ENCODE peak calls at places on chromosomes 5 and 9, in five cellular contexts. L is A549, E is transverse colon, H is adrenal gland, D is IMR-90. U is an unnamed sample.

GRCh38 chr5:124678992-124679519 is 67.4 kb downstream of the ZNF608 start:
- DNase-seq in L (no peak), E (no peak), H (no peak), D (no peak), U (no peak)

GRCh38 chr5:159286420-159287035 is 23.4 kb downstream of the UBLCP1 start:
- DNase-seq in L (peak), E (no peak), H (no peak), D (peak), U (no peak)

GRCh38 chr9:35835766-35836165 is 6.7 kb downstream of the TMEM8B start:
- DNase-seq in L (no peak), E (no peak), H (no peak), D (no peak), U (no peak)

GRCh38 chr9:94921072-94921471 is 194.6 kb downstream of the AOPEP start:
- DNase-seq in L (peak), E (no peak), H (peak), D (peak), U (no peak)

GRCh38 chr5:174606646-174607045 is 117.7 kb upstream of the MSX2 start:
- DNase-seq in L (no peak), E (no peak), H (no peak), D (no peak), U (no peak)

GRCh38 chr9:71885467-71885866 is 25.5 kb downstream of the ABHD17B start:
- DNase-seq in L (no peak), E (no peak), H (no peak), D (no peak), U (no peak)

GRCh38 chr5:75335952-75336624 is 932 bp upstream of the HMGCR start:
- DNase-seq in L (peak), E (peak), H (peak), D (peak), U (no peak)

GRCh38 chr5:644509-644908 is 32.4 kb downstream of the CEP72 start:
- DNase-seq in L (no peak), E (no peak), H (no peak), D (no peak), U (peak)

GRCh38 chr9:133200631-133201030 is 8.4 kb downstream of the OBP2B start:
- DNase-seq in L (no peak), E (no peak), H (peak), D (no peak), U (peak)

GRCh38 chr9:15244001-15244441 is 63.0 kb downstream of the TTC39B start:
- DNase-seq in L (no peak), E (no peak), H (no peak), D (peak), U (no peak)

GRCh38 chr5:156411-157072 is 34.8 kb upstream of the LRRC14B start:
- DNase-seq in L (no peak), E (no peak), H (peak), D (no peak), U (peak)

GRCh38 chr5:154771383-154771901 is 16.3 kb downstream of the LARP1 start:
- DNase-seq in L (no peak), E (no peak), H (peak), D (peak), U (no peak)

GRCh38 chr5:84831701-84832100 is 447.0 kb upstream of the EDIL3 start:
- DNase-seq in L (no peak), E (no peak), H (no peak), D (no peak), U (no peak)

GRCh38 chr9:96476591-96476990 is 26.6 kb downstream of the HABP4 start:
- DNase-seq in L (no peak), E (no peak), H (no peak), D (peak), U (no peak)

GRCh38 chr5:7146886-7147285 is 249.1 kb upstream of the ADCY2 start:
- DNase-seq in L (no peak), E (peak), H (no peak), D (no peak), U (no peak)

GRCh38 chr9:120787906-120788305 is 5.3 kb downstream of the FBXW2 start:
- DNase-seq in L (no peak), E (no peak), H (no peak), D (no peak), U (no peak)

GRCh38 chr9:6805532-6805931 is 47.8 kb downstream of the KDM4C start:
- DNase-seq in L (peak), E (no peak), H (peak), D (peak), U (no peak)

GRCh38 chr9:1619915-1620705 is 395.0 kb upstream of the SMARCA2 start:
- DNase-seq in L (peak), E (no peak), H (no peak), D (no peak), U (no peak)

GRCh38 chr5:77390795-77391194 is 101.3 kb downstream of the WDR41 start:
- DNase-seq in L (no peak), E (no peak), H (no peak), D (peak), U (no peak)

GRCh38 chr9:92969516-92970466 is 22.5 kb downstream of the FGD3 start:
- DNase-seq in L (no peak), E (no peak), H (peak), D (no peak), U (peak)

GRCh38 chr5:5116953-5117352 is 23.2 kb upstream of the ADAMTS16 start:
- DNase-seq in L (no peak), E (no peak), H (no peak), D (no peak), U (no peak)

GRCh38 chr5:14337603-14338002 is 194.5 kb downstream of the TRIO start:
- DNase-seq in L (no peak), E (no peak), H (no peak), D (no peak), U (no peak)

GRCh38 chr9:117290809-117291208 is 124.0 kb downstream of the ASTN2 start:
- DNase-seq in L (no peak), E (no peak), H (no peak), D (peak), U (no peak)

GRCh38 chr5:13746026-13746425 is 198.5 kb downstream of the DNAH5 start:
- DNase-seq in L (no peak), E (no peak), H (no peak), D (peak), U (no peak)

GRCh38 chr9:110828148-110828730 is 159.6 kb downstream of the MUSK start:
- DNase-seq in L (no peak), E (no peak), H (no peak), D (peak), U (no peak)

GRCh38 chr5:51018423-51018822 is 352.0 kb downstream of the PARP8 start:
- DNase-seq in L (no peak), E (no peak), H (no peak), D (no peak), U (no peak)

GRCh38 chr5:36403601-36404311 is 102.1 kb upstream of the RANBP3L start:
- DNase-seq in L (no peak), E (no peak), H (peak), D (peak), U (no peak)

GRCh38 chr9:133703571-133704399 is 34.4 kb downstream of the SARDH start:
- DNase-seq in L (no peak), E (no peak), H (no peak), D (no peak), U (peak)

GRCh38 chr5:54883374-54884194 is 101.8 kb downstream of the ESM1 start:
- DNase-seq in L (no peak), E (peak), H (no peak), D (peak), U (peak)

GRCh38 chr9:93122721-93123221 is 11.3 kb downstream of the NINJ1 start:
- DNase-seq in L (no peak), E (peak), H (peak), D (no peak), U (peak)

GRCh38 chr9:75892168-75892901 is 1.9 kb downstream of the PCSK5 start:
- DNase-seq in L (peak), E (peak), H (no peak), D (no peak), U (no peak)

GRCh38 chr5:91641730-91642350 is 258.7 kb upstream of the ARRDC3 start:
- DNase-seq in L (peak), E (no peak), H (no peak), D (peak), U (no peak)

GRCh38 chr5:109645591-109646236 is 44.0 kb upstream of the MAN2A1 start:
- DNase-seq in L (no peak), E (no peak), H (no peak), D (no peak), U (no peak)

GRCh38 chr5:1001406-1002270 is 7.0 kb upstream of the NKD2 start:
- DNase-seq in L (no peak), E (no peak), H (peak), D (no peak), U (peak)

GRCh38 chr5:159061186-159061796 is 38.4 kb downstream of the EBF1 start:
- DNase-seq in L (no peak), E (no peak), H (peak), D (peak), U (no peak)

GRCh38 chr5:160479220-160479619 is 57.6 kb downstream of the PTTG1 start:
- DNase-seq in L (no peak), E (no peak), H (no peak), D (no peak), U (no peak)
- TF ChIP-seq POLR2A in L (no peak), E (no peak), H (no peak), D (no peak), U (no peak)

DNA sequence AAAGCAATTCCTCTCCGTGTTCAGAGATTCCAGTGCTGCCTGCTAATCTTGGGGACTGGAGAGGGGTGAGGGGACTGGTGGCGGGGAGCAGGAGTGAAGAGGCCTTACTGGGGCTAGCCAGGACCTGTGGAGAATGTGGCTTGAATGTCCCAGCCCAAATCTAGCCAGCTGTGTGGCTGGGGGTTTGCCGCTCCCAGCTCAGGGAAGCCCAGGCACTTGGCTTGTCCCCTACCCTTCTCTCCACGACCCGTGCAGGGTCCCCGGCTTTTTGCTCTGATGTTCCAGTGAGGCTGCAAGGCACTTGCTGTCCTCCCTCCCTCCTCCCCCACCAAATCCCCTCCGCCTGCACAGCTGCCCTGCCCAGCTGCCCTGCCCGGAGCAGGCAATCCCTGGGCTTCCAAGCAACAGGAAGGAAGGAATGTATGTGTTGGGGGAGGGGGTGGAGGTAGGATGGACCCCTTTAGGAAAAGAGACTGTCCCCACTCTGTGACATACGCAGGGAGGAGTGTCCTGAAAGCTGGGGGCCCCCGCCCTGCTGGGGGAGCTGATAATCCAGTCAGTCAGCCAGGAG is 2.6 kb downstream of the N4BP3 start:
- DNase-seq in L (no peak), E (no peak), H (no peak), D (no peak), U (no peak)
- H3K27ac ChIP-seq in L (no peak), E (no peak), H (no peak), D (no peak), U (peak)

DNA sequence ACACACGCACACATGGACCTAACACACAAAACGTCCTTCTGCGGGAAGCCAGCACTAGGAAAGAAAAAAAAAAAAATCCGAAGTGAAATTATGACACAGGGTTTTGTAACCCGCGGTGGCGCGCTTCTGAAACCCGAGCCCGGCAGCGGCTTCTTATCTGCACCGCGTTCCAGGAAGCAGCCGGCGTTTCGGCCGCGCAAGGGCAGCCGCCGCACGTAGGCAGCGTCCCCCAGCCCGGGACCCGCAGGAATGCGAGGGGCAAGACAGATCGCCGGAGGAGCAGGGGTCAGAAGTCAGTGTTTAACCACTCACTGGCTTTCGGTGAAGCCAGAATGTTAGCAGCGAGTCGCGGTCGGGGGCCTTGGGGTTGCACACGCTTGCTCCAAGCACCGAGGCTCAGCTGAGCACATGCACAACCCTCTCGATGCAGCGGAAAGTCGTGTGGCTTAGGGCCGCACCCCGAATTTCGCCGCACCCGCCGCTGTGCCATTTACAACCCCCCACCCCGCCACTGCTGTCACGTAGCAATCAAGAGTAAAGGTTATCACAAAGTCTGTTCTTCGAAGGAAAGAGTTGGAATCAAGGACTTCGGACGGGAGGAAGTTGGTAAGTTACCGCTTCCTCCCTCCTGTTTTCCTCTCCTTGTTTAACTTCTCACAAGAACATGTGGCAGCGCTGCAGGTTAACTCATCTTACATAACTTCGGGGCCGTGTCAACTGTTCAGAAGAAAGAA is 167.9 kb downstream of the AUH start:
- DNase-seq in L (peak), E (peak), H (peak), D (peak), U (peak)
- TF ChIP-seq POLR2A in L (no peak), E (peak), H (peak), D (peak), U (peak)

GRCh38 chr5:149941795-149942194 is 2.8 kb downstream of the PDE6A start:
- DNase-seq in L (no peak), E (no peak), H (no peak), D (no peak), U (no peak)
- H3K27ac ChIP-seq in L (peak), E (peak), H (no peak), D (no peak), U (no peak)

GRCh38 chr9:127898433-127899199 is 787 bp downstream of the ST6GALNAC6 start:
- DNase-seq in L (no peak), E (peak), H (peak), D (peak), U (peak)

GRCh38 chr9:127897194-127897692 is 2.2 kb downstream of the ST6GALNAC6 start:
- DNase-seq in L (peak), E (peak), H (peak), D (peak), U (peak)

GRCh38 chr9:127895811-127896210 is 3.6 kb downstream of the ST6GALNAC6 start:
- DNase-seq in L (no peak), E (no peak), H (no peak), D (no peak), U (no peak)

GRCh38 chr9:127896395-127897193 is 2.8 kb downstream of the ST6GALNAC6 start:
- DNase-seq in L (no peak), E (no peak), H (no peak), D (no peak), U (peak)

GRCh38 chr9:127899200-127899943 is at the start of gene ST6GALNAC6:
- DNase-seq in L (peak), E (peak), H (no peak), D (peak), U (peak)
- TF ChIP-seq POLR2A in L (peak), E (no peak), H (no peak), D (no peak), U (no peak)

GRCh38 chr5:126422994-126423788 is at the start of gene GRAMD2B:
- DNase-seq in L (peak), E (peak), H (peak), D (peak), U (peak)
- H3K27ac ChIP-seq in L (peak), E (peak), H (peak), D (peak), U (peak)

DNA sequence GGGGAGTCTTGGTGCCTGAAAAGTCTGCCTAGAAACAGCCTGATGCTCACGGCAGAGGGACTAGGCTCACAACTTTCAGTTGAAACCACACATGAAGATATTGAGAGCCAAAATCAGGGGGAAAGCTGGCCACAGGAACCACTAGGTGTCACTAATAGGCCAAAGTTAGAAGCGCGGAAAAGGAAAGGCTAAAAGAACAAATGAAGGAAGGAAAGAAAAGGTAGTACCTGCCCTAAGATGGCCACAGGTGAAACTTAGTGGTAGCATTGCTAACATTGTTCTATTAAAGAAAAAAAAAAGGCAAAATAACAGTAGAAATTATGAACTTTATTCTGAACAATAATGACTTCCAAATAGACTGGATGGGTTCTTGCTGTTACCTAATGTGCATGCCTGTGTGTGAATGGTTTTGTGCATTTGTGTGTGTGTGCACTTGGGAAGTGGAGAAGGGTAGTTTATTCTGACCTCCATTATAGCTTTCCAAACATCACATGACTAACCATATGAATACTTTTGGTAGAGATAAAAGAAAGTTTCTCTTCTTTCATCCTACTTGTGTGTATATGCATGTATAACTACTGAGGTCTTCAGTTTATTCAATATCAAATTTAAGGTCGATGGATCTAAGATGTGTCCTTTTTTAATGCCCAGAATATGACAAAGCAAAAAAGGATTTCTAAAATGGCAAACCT is 2.1 kb upstream of the RFESD start:
- DNase-seq in L (peak), E (peak), H (peak), D (peak), U (no peak)
- TF ChIP-seq POLR2A in L (no peak), E (no peak), H (no peak), D (no peak), U (no peak)

DNA sequence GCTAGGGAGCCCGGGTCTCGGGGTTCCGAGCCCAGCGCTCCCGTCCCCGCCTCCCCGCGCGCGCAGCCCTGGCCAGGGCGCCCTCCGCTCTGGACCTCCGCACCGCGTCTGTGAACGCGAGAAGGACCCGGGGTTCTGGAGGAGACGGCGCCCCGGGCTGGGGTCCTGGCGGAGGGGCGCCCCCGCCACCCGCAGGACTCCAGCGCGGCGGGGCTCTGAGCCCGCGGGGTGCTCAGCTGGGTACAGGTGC is 431 bp downstream of the TMOD1 start:
- DNase-seq in L (no peak), E (no peak), H (no peak), D (no peak), U (peak)
- H3K27ac ChIP-seq in L (peak), E (peak), H (no peak), D (no peak), U (no peak)

U was measured in spleen.